ENCODE peak calls at places on chromosome 2, in six cellular contexts. D is brain microvascular endothelial cell; K is Daoy; R is NK-92 treated with Interleukin-12 subunit alpha and Interleukin-12 subunit beta, amount 100 ng/mL, for 24 hours; Q is stimulated activated CD4-positive, alpha-beta T cell treated with anti-CD3 and anti-CD28 coated beads, Interleukin-4, amount 100 ng/mL, for 48 hours; L is activated naive CD4-positive, alpha-beta T cell. J is an unnamed sample.

GRCh38 chr2:133434962-133435668 is 133.1 kb downstream of the NCKAP5 start:
- DNase-seq in D (peak), K (peak), R (no peak), Q (no peak), L (no peak), J (no peak)

GRCh38 chr2:185984670-185985069 is 246.1 kb downstream of the FSIP2 start:
- DNase-seq in D (peak), K (no peak), R (no peak), Q (no peak), L (no peak), J (no peak)

GRCh38 chr2:216663106-216663505 is 29.9 kb downstream of the IGFBP2 start:
- DNase-seq in D (no peak), K (no peak), R (no peak), Q (no peak), L (no peak), J (no peak)

GRCh38 chr2:72137498-72138010 is 10.1 kb downstream of the CYP26B1 start:
- DNase-seq in D (no peak), K (peak), R (peak), Q (peak), L (peak), J (peak)

GRCh38 chr2:126482582-126483464 is 173.1 kb upstream of the GYPC start:
- DNase-seq in D (no peak), K (no peak), R (no peak), Q (no peak), L (no peak), J (no peak)

GRCh38 chr2:143524001-143524608 is 394.9 kb downstream of the ARHGAP15 start:
- DNase-seq in D (peak), K (no peak), R (no peak), Q (no peak), L (no peak), J (no peak)

GRCh38 chr2:68689553-68690537 is 44.8 kb upstream of the ARHGAP25 start:
- DNase-seq in D (no peak), K (no peak), R (no peak), Q (no peak), L (no peak), J (no peak)

GRCh38 chr2:185745864-185746859 is 7.6 kb downstream of the FSIP2 start:
- DNase-seq in D (no peak), K (no peak), R (no peak), Q (no peak), L (no peak), J (no peak)

GRCh38 chr2:71675296-71675695 is 221.9 kb downstream of the DYSF start:
- DNase-seq in D (no peak), K (no peak), R (no peak), Q (no peak), L (no peak), J (peak)